ENCODE peak calls at places on chromosomes 2 and 18, in seven cellular contexts. One of them, this sample, is unnamed.

GRCh38 chr2:164701565-164701964 is 80.3 kb upstream of the GRB14 start:
- DNase-seq in fibroblast of lung: no peak
- DNase-seq in GM23248: no peak
- DNase-seq in CD4-positive, CD25-positive, alpha-beta regulatory T cell: no peak
- DNase-seq in thoracic aorta: no peak
- DNase-seq in mesenchymal stem cell: no peak
- DNase-seq in thyroid gland: no peak
- DNase-seq in this sample: no peak

GRCh38 chr2:46821600-46821999 is 94.0 kb downstream of the MCFD2 start:
- DNase-seq in fibroblast of lung: no peak
- DNase-seq in GM23248: no peak
- DNase-seq in CD4-positive, CD25-positive, alpha-beta regulatory T cell: no peak
- DNase-seq in thoracic aorta: no peak
- DNase-seq in mesenchymal stem cell: no peak
- DNase-seq in thyroid gland: no peak
- DNase-seq in this sample: no peak

GRCh38 chr2:61135510-61135909 is 26.5 kb upstream of the C2orf74 start:
- DNase-seq in fibroblast of lung: peak; percentile 52
- DNase-seq in GM23248: peak; percentile 66
- DNase-seq in CD4-positive, CD25-positive, alpha-beta regulatory T cell: peak; percentile 46
- DNase-seq in thoracic aorta: no peak
- DNase-seq in mesenchymal stem cell: peak; percentile 46
- DNase-seq in thyroid gland: no peak
- DNase-seq in this sample: no peak

GRCh38 chr18:50656841-50657470 is 97.1 kb downstream of the MAPK4 start:
- DNase-seq in fibroblast of lung: no peak
- DNase-seq in GM23248: no peak
- DNase-seq in CD4-positive, CD25-positive, alpha-beta regulatory T cell: no peak
- DNase-seq in thoracic aorta: no peak
- DNase-seq in mesenchymal stem cell: no peak
- DNase-seq in thyroid gland: no peak
- DNase-seq in this sample: no peak

GRCh38 chr18:72273025-72273424 is 271.1 kb downstream of the CBLN2 start:
- DNase-seq in fibroblast of lung: no peak
- DNase-seq in GM23248: no peak
- DNase-seq in CD4-positive, CD25-positive, alpha-beta regulatory T cell: no peak
- DNase-seq in thoracic aorta: no peak
- DNase-seq in mesenchymal stem cell: no peak
- DNase-seq in thyroid gland: no peak
- DNase-seq in this sample: no peak

GRCh38 chr2:98828369-98828744 is 97.4 kb upstream of the MGAT4A start:
- DNase-seq in fibroblast of lung: no peak
- DNase-seq in GM23248: no peak
- DNase-seq in CD4-positive, CD25-positive, alpha-beta regulatory T cell: no peak
- DNase-seq in thoracic aorta: no peak
- DNase-seq in mesenchymal stem cell: no peak
- DNase-seq in thyroid gland: no peak
- DNase-seq in this sample: no peak

GRCh38 chr2:55965966-55966365 is 42.4 kb upstream of the EFEMP1 start:
- DNase-seq in fibroblast of lung: peak; percentile 62
- DNase-seq in GM23248: no peak
- DNase-seq in CD4-positive, CD25-positive, alpha-beta regulatory T cell: no peak
- DNase-seq in thoracic aorta: no peak
- DNase-seq in mesenchymal stem cell: peak; percentile 39
- DNase-seq in thyroid gland: no peak
- DNase-seq in this sample: no peak

GRCh38 chr2:85754313-85755095 is 713 bp downstream of the ATOH8 start:
- DNase-seq in fibroblast of lung: peak; percentile 63
- DNase-seq in GM23248: peak; percentile 83
- DNase-seq in CD4-positive, CD25-positive, alpha-beta regulatory T cell: peak; percentile 29
- DNase-seq in thoracic aorta: no peak
- DNase-seq in mesenchymal stem cell: peak; percentile 68
- DNase-seq in thyroid gland: peak; percentile 63
- DNase-seq in this sample: peak; percentile 60

GRCh38 chr18:35463050-35463449 is 34.7 kb downstream of the INO80C start:
- DNase-seq in fibroblast of lung: peak; percentile 21
- DNase-seq in GM23248: no peak
- DNase-seq in CD4-positive, CD25-positive, alpha-beta regulatory T cell: no peak
- DNase-seq in thoracic aorta: no peak
- DNase-seq in mesenchymal stem cell: no peak
- DNase-seq in thyroid gland: peak; percentile 9
- DNase-seq in this sample: no peak

GRCh38 chr2:215772634-215773563 is 240.5 kb downstream of the MREG start:
- DNase-seq in fibroblast of lung: peak; percentile 33
- DNase-seq in GM23248: peak; percentile 75
- DNase-seq in CD4-positive, CD25-positive, alpha-beta regulatory T cell: no peak
- DNase-seq in thoracic aorta: no peak
- DNase-seq in mesenchymal stem cell: no peak
- DNase-seq in thyroid gland: no peak
- DNase-seq in this sample: no peak

GRCh38 chr2:74471332-74472065 is 981 bp downstream of the MRPL53 start:
- DNase-seq in fibroblast of lung: no peak
- DNase-seq in GM23248: peak; percentile 20
- DNase-seq in CD4-positive, CD25-positive, alpha-beta regulatory T cell: no peak
- DNase-seq in thoracic aorta: no peak
- DNase-seq in mesenchymal stem cell: no peak
- DNase-seq in thyroid gland: peak; percentile 6
- DNase-seq in this sample: no peak

GRCh38 chr2:193187816-193188215 is 993.1 kb upstream of the TMEFF2 start:
- DNase-seq in fibroblast of lung: no peak
- DNase-seq in GM23248: peak; percentile 2
- DNase-seq in CD4-positive, CD25-positive, alpha-beta regulatory T cell: no peak
- DNase-seq in thoracic aorta: no peak
- DNase-seq in mesenchymal stem cell: no peak
- DNase-seq in thyroid gland: no peak
- DNase-seq in this sample: no peak

GRCh38 chr2:121281694-121282093 is 3.3 kb downstream of the TFCP2L1 start:
- DNase-seq in fibroblast of lung: no peak
- DNase-seq in GM23248: no peak
- DNase-seq in CD4-positive, CD25-positive, alpha-beta regulatory T cell: no peak
- DNase-seq in thoracic aorta: no peak
- DNase-seq in mesenchymal stem cell: no peak
- DNase-seq in thyroid gland: no peak
- DNase-seq in this sample: no peak

GRCh38 chr2:65276604-65277003 is 49.0 kb downstream of the ACTR2 start:
- DNase-seq in fibroblast of lung: peak; percentile 34
- DNase-seq in GM23248: no peak
- DNase-seq in CD4-positive, CD25-positive, alpha-beta regulatory T cell: no peak
- DNase-seq in thoracic aorta: no peak
- DNase-seq in mesenchymal stem cell: peak; percentile 51
- DNase-seq in thyroid gland: no peak
- DNase-seq in this sample: no peak

GRCh38 chr18:9477509-9477908 is 2.2 kb downstream of the RALBP1 start:
- DNase-seq in fibroblast of lung: no peak
- DNase-seq in GM23248: no peak
- DNase-seq in CD4-positive, CD25-positive, alpha-beta regulatory T cell: no peak
- DNase-seq in thoracic aorta: no peak
- DNase-seq in mesenchymal stem cell: no peak
- DNase-seq in thyroid gland: no peak
- DNase-seq in this sample: no peak
- H3K4me1 ChIP-seq in fibroblast of lung: peaks cover 7% of the 10 kb centered on the region
- H3K4me1 ChIP-seq in GM23248: peaks cover 12% of the 10 kb centered on the region
- H3K4me1 ChIP-seq in CD4-positive, CD25-positive, alpha-beta regulatory T cell: peaks cover 24% of the 10 kb centered on the region
- H3K4me1 ChIP-seq in thoracic aorta: peaks cover 2% of the 10 kb centered on the region
- H3K4me1 ChIP-seq in mesenchymal stem cell: peaks cover 13% of the 10 kb centered on the region
- H3K4me1 ChIP-seq in thyroid gland: peaks cover 15% of the 10 kb centered on the region
- H3K4me1 ChIP-seq in this sample: peaks cover 18% of the 10 kb centered on the region

DNA sequence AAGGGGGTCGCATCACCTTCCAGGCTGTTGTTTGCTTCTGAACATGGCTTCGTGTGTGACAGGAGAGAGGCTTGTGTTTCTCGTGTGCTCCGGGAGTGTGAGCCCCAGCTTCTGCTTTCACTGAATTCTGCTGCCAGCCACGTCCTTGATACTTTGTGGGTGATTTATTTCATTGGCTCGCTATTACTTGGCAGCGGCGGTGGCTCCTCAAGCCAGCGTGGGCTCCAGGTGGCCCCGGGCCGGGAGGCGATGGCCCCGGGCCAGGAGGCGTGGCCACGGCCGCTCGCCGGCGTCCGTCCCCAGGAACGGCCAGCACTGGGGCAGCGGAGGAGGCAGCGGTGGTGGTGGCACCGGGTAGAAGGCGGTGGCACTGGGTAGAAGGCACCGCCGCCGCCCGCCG is 63.1 kb downstream of the NAPG start:
- DNase-seq in fibroblast of lung: no peak
- DNase-seq in GM23248: no peak
- DNase-seq in CD4-positive, CD25-positive, alpha-beta regulatory T cell: no peak
- DNase-seq in thoracic aorta: no peak
- DNase-seq in mesenchymal stem cell: no peak
- DNase-seq in thyroid gland: no peak
- DNase-seq in this sample: no peak
- H3K27ac ChIP-seq in fibroblast of lung: no peak overlapping the region
- H3K27ac ChIP-seq in GM23248: no peak overlapping the region
- H3K27ac ChIP-seq in CD4-positive, CD25-positive, alpha-beta regulatory T cell: no peak overlapping the region
- H3K27ac ChIP-seq in thoracic aorta: no peak overlapping the region
- H3K27ac ChIP-seq in mesenchymal stem cell: no peak overlapping the region
- H3K27ac ChIP-seq in thyroid gland: no peak overlapping the region
- H3K27ac ChIP-seq in this sample: no peak overlapping the region

DNA sequence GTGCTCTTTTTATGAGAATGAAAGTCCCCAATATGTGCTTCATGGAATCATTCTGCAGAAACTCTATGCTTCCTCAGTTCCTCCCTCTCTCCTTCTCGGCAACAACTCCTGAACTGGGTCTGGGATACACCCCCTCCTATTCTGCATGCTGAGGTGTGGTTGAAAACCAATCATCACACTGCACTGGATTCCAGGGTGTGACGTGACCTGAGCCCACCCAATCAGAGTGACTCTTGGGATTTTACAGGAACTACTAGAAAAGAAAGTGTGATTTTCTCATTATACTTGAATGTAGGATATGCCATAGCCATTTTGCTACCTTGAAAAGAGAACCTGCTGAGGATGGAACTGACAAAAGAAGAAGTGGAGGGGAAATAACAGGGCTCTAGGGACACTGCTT is 36.3 kb downstream of the ACVR1 start:
- DNase-seq in fibroblast of lung: no peak
- DNase-seq in GM23248: no peak
- DNase-seq in CD4-positive, CD25-positive, alpha-beta regulatory T cell: no peak
- DNase-seq in thoracic aorta: no peak
- DNase-seq in mesenchymal stem cell: no peak
- DNase-seq in thyroid gland: no peak
- DNase-seq in this sample: no peak
- H3K4me1 ChIP-seq in fibroblast of lung: peaks cover 26% of the 10 kb centered on the region
- H3K4me1 ChIP-seq in GM23248: peaks cover 40% of the 10 kb centered on the region
- H3K4me1 ChIP-seq in CD4-positive, CD25-positive, alpha-beta regulatory T cell: peaks cover 34% of the 10 kb centered on the region
- H3K4me1 ChIP-seq in thoracic aorta: peaks cover 53% of the 10 kb centered on the region
- H3K4me1 ChIP-seq in mesenchymal stem cell: peaks cover 33% of the 10 kb centered on the region
- H3K4me1 ChIP-seq in thyroid gland: peaks cover 62% of the 10 kb centered on the region
- H3K4me1 ChIP-seq in this sample: peaks cover 71% of the 10 kb centered on the region

GRCh38 chr2:6951046-6951445 is 33.8 kb downstream of the RNF144A start:
- DNase-seq in fibroblast of lung: no peak
- DNase-seq in GM23248: no peak
- DNase-seq in CD4-positive, CD25-positive, alpha-beta regulatory T cell: no peak
- DNase-seq in thoracic aorta: no peak
- DNase-seq in mesenchymal stem cell: no peak
- DNase-seq in thyroid gland: no peak
- DNase-seq in this sample: no peak
- H3K27ac ChIP-seq in fibroblast of lung: no peak overlapping the region
- H3K27ac ChIP-seq in GM23248: no peak overlapping the region
- H3K27ac ChIP-seq in CD4-positive, CD25-positive, alpha-beta regulatory T cell: no peak overlapping the region
- H3K27ac ChIP-seq in thoracic aorta: no peak overlapping the region
- H3K27ac ChIP-seq in mesenchymal stem cell: no peak overlapping the region
- H3K27ac ChIP-seq in thyroid gland: no peak overlapping the region
- H3K27ac ChIP-seq in this sample: no peak overlapping the region